ENCODE peak calls at places on chromosomes 7 and 10, in five cellular contexts. Z is breast epithelium, W is HL-60, T is sigmoid colon, N is Panc1. J is an unnamed sample.

GRCh38 chr7:129605038-129605437 is 6.5 kb upstream of the NRF1 start:
- DNase-seq in T (no peak), Z (no peak), N (no peak), W (no peak), J (no peak)

GRCh38 chr10:106957825-106958581 is 206.5 kb downstream of the SORCS1 start:
- DNase-seq in N (no peak), W (no peak), Z (no peak), T (no peak), J (no peak)

GRCh38 chr7:151462306-151462779 is 22.4 kb upstream of the CRYGN start:
- DNase-seq in N (no peak), W (no peak), T (no peak), Z (no peak), J (no peak)

GRCh38 chr10:69413221-69413865 is 3.4 kb downstream of the TACR2 start:
- DNase-seq in W (no peak), Z (no peak), N (no peak), T (peak), J (no peak)

GRCh38 chr10:30705086-30705624 is 75.6 kb upstream of the LYZL2 start:
- DNase-seq in Z (no peak), T (no peak), W (no peak), N (no peak), J (no peak)

GRCh38 chr10:76133597-76134255 is 702.3 kb downstream of the LRMDA start:
- DNase-seq in W (no peak), Z (no peak), T (no peak), N (no peak), J (no peak)

GRCh38 chr7:140484479-140484878 is 5.2 kb upstream of the MKRN1 start:
- DNase-seq in Z (no peak), N (no peak), W (no peak), T (no peak), J (no peak)

GRCh38 chr7:41940760-41941343 is 238.0 kb upstream of the INHBA start:
- DNase-seq in T (peak), N (no peak), Z (peak), W (peak), J (no peak)

GRCh38 chr7:134435161-134435920 is 23.6 kb downstream of the AKR1B1 start:
- DNase-seq in N (no peak), W (no peak), Z (no peak), T (no peak), J (no peak)

GRCh38 chr10:971150-971542 is 17.1 kb upstream of the GTPBP4 start:
- DNase-seq in Z (no peak), W (peak), N (no peak), T (peak), J (no peak)

GRCh38 chr7:101294039-101294831 is 27.4 kb downstream of the IFT22 start:
- DNase-seq in N (no peak), W (no peak), T (no peak), Z (no peak), J (no peak)

GRCh38 chr10:70816220-70816894 is 609 bp downstream of the SGPL1 start:
- DNase-seq in N (no peak), T (peak), Z (peak), W (no peak), J (no peak)

GRCh38 chr10:104333037-104333727 is 5.1 kb downstream of the ITPRIP start:
- DNase-seq in Z (peak), N (no peak), W (no peak), T (peak), J (no peak)

GRCh38 chr7:55469271-55469681 is 103.0 kb downstream of the VOPP1 start:
- DNase-seq in W (no peak), Z (no peak), N (no peak), T (no peak), J (no peak)

GRCh38 chr10:80924063-80924952 is 386.6 kb downstream of the SH2D4B start:
- DNase-seq in Z (no peak), N (no peak), W (no peak), T (no peak), J (peak)

GRCh38 chr10:128062331-128062730 is 63.9 kb downstream of the MKI67 start:
- DNase-seq in N (no peak), T (no peak), Z (no peak), W (no peak), J (no peak)

GRCh38 chr10:52526251-52526823 is 212.3 kb downstream of the DKK1 start:
- DNase-seq in Z (no peak), T (no peak), W (no peak), N (no peak), J (no peak)

GRCh38 chr10:97334370-97335175 is at the start of gene FRAT2:
- DNase-seq in N (peak), Z (peak), W (peak), T (peak), J (no peak)
- TF ChIP-seq POLR2AphosphoS5 in N (peak), Z (peak), W (peak), T (peak), J (peak)

GRCh38 chr7:115087437-115087836 is 165.5 kb downstream of the MDFIC start:
- DNase-seq in N (no peak), W (no peak), Z (no peak), T (no peak), J (no peak)
- TF ChIP-seq POLR2AphosphoS5 in N (no peak), W (no peak), Z (no peak), T (peak), J (no peak)

GRCh38 chr7:155219947-155220769 is 77.5 kb upstream of the INSIG1 start:
- DNase-seq in N (no peak), Z (peak), T (peak), W (no peak), J (no peak)
- TF ChIP-seq POLR2AphosphoS5 in N (no peak), Z (no peak), T (no peak), W (no peak), J (no peak)

GRCh38 chr7:157907998-157908782 is 571.4 kb downstream of the DNAJB6 start:
- DNase-seq in T (no peak), W (no peak), Z (peak), N (no peak), J (no peak)
- TF ChIP-seq POLR2AphosphoS5 in T (no peak), W (no peak), Z (no peak), N (no peak), J (no peak)

DNA sequence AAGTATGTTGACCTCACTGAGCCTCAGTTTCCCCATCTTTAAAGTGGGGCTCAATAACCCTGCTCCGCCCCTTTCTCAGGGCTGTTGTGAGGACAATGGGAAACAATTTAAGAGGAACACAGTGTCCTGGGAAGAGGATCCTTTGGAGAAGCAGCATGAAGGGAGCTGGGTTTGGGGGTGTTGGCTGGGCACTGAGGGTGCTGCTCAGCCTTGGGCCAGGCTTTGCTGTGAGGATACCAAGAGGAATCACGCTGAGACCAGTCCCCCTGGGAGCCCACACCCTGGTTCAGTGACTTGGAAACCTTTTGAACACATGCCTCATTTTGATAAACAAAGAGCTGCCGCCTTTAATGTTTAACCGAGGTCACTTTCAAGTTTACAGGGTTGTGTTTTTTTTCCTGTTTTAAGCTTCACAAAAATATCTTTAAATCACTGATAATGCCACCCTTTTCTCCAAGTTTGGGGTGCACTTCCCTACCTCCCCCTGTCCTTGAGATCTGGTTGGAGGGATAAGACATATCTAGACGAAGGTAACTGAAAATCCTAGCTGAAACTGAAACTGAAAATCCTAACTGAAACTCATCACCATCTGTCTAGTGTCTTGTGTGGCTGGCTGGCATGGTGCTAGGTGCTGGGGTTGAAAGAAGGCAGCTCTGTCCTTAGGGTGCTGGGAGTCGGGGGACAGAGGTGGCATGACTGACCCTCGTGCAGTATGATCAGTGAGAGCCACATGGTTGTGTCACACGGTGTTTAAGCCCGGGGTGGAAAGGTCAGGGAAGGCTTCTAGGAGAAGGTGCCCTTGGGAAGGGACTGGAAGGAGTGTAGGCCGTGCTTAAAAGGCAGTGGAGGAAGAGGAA is 27.7 kb downstream of the ZNF775 start:
- DNase-seq in W (no peak), Z (no peak), T (peak), N (no peak), J (no peak)
- TF ChIP-seq POLR2AphosphoS5 in W (no peak), Z (no peak), T (peak), N (no peak), J (no peak)

GRCh38 chr7:47666164-47666862 is 84.4 kb upstream of the TNS3 start:
- DNase-seq in W (no peak), N (no peak), T (no peak), Z (no peak), J (no peak)

GRCh38 chr7:47663239-47663638 is 81.3 kb upstream of the TNS3 start:
- DNase-seq in T (no peak), Z (no peak), W (no peak), N (no peak), J (no peak)

GRCh38 chr7:47661051-47661714 is 79.3 kb upstream of the TNS3 start:
- DNase-seq in W (no peak), T (no peak), N (no peak), Z (no peak), J (no peak)

GRCh38 chr7:47663841-47664240 is 81.9 kb upstream of the TNS3 start:
- DNase-seq in W (no peak), N (no peak), T (no peak), Z (no peak), J (no peak)

GRCh38 chr7:47664650-47665049 is 82.7 kb upstream of the TNS3 start:
- DNase-seq in Z (no peak), W (no peak), N (no peak), T (no peak), J (no peak)
- TF ChIP-seq POLR2AphosphoS5 in Z (no peak), W (no peak), N (no peak), T (no peak), J (no peak)

DNA sequence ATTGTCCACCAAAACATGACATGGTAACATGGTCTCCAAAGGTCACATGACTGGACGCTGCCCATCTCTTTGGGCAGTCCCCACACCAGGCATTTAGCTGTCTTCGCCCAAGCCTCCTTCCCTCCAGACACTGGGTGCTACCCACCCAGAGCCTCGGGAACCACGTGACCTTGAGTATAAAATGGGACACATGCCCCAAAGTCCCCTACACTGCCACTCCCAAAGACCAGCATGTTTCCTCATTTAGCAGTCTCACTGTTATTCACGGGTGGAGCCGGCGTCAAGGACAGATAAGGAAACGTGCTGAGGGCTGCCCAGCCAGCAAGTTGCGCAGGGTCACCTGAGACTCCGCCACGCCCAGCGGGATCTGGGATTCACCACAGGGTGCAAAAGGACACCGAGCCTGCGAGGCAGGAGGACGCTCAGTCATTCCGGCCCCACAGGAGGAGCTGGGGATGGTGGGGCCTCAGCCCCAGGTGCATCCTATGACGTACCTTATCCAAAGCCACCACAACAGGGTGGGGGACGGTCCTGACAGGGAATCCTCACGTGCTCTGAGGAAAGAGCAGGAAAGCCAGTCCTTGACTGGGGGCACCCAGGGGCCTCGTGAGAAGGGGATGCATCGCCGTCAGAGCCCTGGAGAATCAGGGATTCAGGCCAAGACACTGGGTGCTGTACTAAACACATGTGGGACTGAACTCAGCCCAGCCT is 226.9 kb downstream of the TNS3 start:
- DNase-seq in Z (peak), T (no peak), W (no peak), N (no peak), J (no peak)
- TF ChIP-seq POLR2AphosphoS5 in Z (no peak), T (no peak), W (no peak), N (no peak), J (no peak)

GRCh38 chr7:8178353-8178752 is 83.6 kb downstream of the ICA1 start:
- DNase-seq in T (no peak), N (no peak), W (no peak), Z (no peak), J (no peak)

GRCh38 chr7:8175929-8176369 is 86.0 kb downstream of the ICA1 start:
- DNase-seq in T (no peak), W (no peak), N (no peak), Z (no peak), J (no peak)

GRCh38 chr7:8172372-8173354 is 89.3 kb downstream of the ICA1 start:
- DNase-seq in T (no peak), N (no peak), Z (no peak), W (no peak), J (no peak)

GRCh38 chr7:8177109-8177933 is 84.6 kb downstream of the ICA1 start:
- DNase-seq in N (no peak), W (peak), Z (no peak), T (no peak), J (no peak)

GRCh38 chr7:8176370-8177081 is 85.4 kb downstream of the ICA1 start:
- DNase-seq in Z (no peak), W (peak), T (no peak), N (no peak), J (no peak)
- TF ChIP-seq POLR2AphosphoS5 in Z (no peak), W (no peak), T (no peak), N (no peak), J (no peak)

DNA sequence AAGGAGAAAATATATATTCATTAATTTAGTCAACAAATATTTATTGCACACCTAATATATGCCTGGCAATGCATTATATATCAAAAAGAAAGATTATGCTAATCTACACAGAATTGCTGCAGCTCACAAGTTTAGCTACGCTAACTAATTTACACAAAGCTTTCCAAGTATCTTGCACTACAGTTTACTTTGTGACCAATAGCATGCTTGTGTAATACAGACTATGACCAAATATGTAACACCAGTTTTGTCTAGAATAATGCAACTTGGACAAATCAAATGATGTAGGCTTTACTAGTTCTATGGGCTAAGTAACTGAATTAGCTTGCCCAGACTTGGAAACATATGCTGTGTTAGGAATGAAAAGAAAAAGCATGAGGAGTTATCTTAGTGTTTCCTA is 106.4 kb downstream of the GRM3 start:
- DNase-seq in T (no peak), W (no peak), Z (no peak), N (no peak), J (no peak)
- TF ChIP-seq POLR2AphosphoS5 in T (no peak), W (no peak), Z (no peak), N (no peak), J (no peak)